ENCODE peak calls at places on chromosome X, in six cellular contexts. One of them, this sample, is unnamed.

GRCh38 chrX:37779857-37780256 is at the start of gene CYBB:
- DNase-seq in HCT116: no peak
- DNase-seq in H1: no peak
- DNase-seq in K562: no peak
- DNase-seq in GM12878: no peak
- DNase-seq in HepG2: no peak
- DNase-seq in this sample: no peak

GRCh38 chrX:68938244-68939004 is 109.6 kb downstream of the EFNB1 start:
- DNase-seq in HCT116: no peak
- DNase-seq in H1: peak; percentile 30
- DNase-seq in K562: no peak
- DNase-seq in GM12878: no peak
- DNase-seq in HepG2: no peak
- DNase-seq in this sample: no peak

GRCh38 chrX:10110984-10111363 is 45.8 kb upstream of the CLCN4 start:
- DNase-seq in HCT116: no peak
- DNase-seq in H1: no peak
- DNase-seq in K562: no peak
- DNase-seq in GM12878: peak; percentile 59
- DNase-seq in HepG2: no peak
- DNase-seq in this sample: no peak

GRCh38 chrX:152817082-152817744 is 13.3 kb downstream of the CETN2 start:
- DNase-seq in HCT116: no peak
- DNase-seq in H1: no peak
- DNase-seq in K562: peak; percentile 69
- DNase-seq in GM12878: no peak
- DNase-seq in HepG2: no peak
- DNase-seq in this sample: no peak

GRCh38 chrX:129831486-129831885 is 12.2 kb downstream of the ZDHHC9 start:
- DNase-seq in HCT116: no peak
- DNase-seq in H1: no peak
- DNase-seq in K562: no peak
- DNase-seq in GM12878: no peak
- DNase-seq in HepG2: no peak
- DNase-seq in this sample: no peak

GRCh38 chrX:110310896-110311295 is 7.0 kb downstream of the AMMECR1 start:
- DNase-seq in HCT116: no peak
- DNase-seq in H1: no peak
- DNase-seq in K562: peak; percentile 36
- DNase-seq in GM12878: no peak
- DNase-seq in HepG2: no peak
- DNase-seq in this sample: no peak

GRCh38 chrX:79096339-79096638 is 48.2 kb upstream of the GPR174 start:
- DNase-seq in HCT116: no peak
- DNase-seq in H1: no peak
- DNase-seq in K562: no peak
- DNase-seq in GM12878: no peak
- DNase-seq in HepG2: no peak
- DNase-seq in this sample: no peak

GRCh38 chrX:110557864-110558263 is 199.2 kb downstream of the RTL9 start:
- DNase-seq in HCT116: no peak
- DNase-seq in H1: no peak
- DNase-seq in K562: no peak
- DNase-seq in GM12878: no peak
- DNase-seq in HepG2: no peak
- DNase-seq in this sample: no peak

GRCh38 chrX:140099221-140099620 is 133.9 kb upstream of the CXorf66 start:
- DNase-seq in HCT116: no peak
- DNase-seq in H1: no peak
- DNase-seq in K562: no peak
- DNase-seq in GM12878: no peak
- DNase-seq in HepG2: no peak
- DNase-seq in this sample: peak; percentile 22

GRCh38 chrX:74383611-74384010 is 37.7 kb upstream of the SLC16A2 start:
- DNase-seq in HCT116: peak; percentile 13
- DNase-seq in H1: no peak
- DNase-seq in K562: peak; percentile 6
- DNase-seq in GM12878: no peak
- DNase-seq in HepG2: peak; percentile 13
- DNase-seq in this sample: peak; percentile 57

GRCh38 chrX:17374619-17375360 is at the start of gene NHS:
- DNase-seq in HCT116: peak; percentile 61
- DNase-seq in H1: peak; percentile 70
- DNase-seq in K562: peak; percentile 12
- DNase-seq in GM12878: no peak
- DNase-seq in HepG2: no peak
- DNase-seq in this sample: peak; percentile 76

GRCh38 chrX:41258871-41259270 is 75.1 kb upstream of the DDX3X start:
- DNase-seq in HCT116: no peak
- DNase-seq in H1: no peak
- DNase-seq in K562: no peak
- DNase-seq in GM12878: no peak
- DNase-seq in HepG2: no peak
- DNase-seq in this sample: no peak

GRCh38 chrX:84064814-84065213 is 123.2 kb downstream of the RPS6KA6 start:
- DNase-seq in HCT116: no peak
- DNase-seq in H1: no peak
- DNase-seq in K562: no peak
- DNase-seq in GM12878: no peak
- DNase-seq in HepG2: no peak
- DNase-seq in this sample: no peak

GRCh38 chrX:84064164-84064563 is 123.8 kb downstream of the RPS6KA6 start:
- DNase-seq in HCT116: no peak
- DNase-seq in H1: no peak
- DNase-seq in K562: no peak
- DNase-seq in GM12878: no peak
- DNase-seq in HepG2: no peak
- DNase-seq in this sample: no peak
- TF ChIP-seq ZNF274 in HCT116: no peak
- TF ChIP-seq ZNF274 in H1: no peak
- TF ChIP-seq ZNF274 in K562: no peak
- TF ChIP-seq ZNF274 in GM12878: no peak
- TF ChIP-seq ZNF274 in HepG2: no peak
- TF ChIP-seq ZNF274 in this sample: no peak

DNA sequence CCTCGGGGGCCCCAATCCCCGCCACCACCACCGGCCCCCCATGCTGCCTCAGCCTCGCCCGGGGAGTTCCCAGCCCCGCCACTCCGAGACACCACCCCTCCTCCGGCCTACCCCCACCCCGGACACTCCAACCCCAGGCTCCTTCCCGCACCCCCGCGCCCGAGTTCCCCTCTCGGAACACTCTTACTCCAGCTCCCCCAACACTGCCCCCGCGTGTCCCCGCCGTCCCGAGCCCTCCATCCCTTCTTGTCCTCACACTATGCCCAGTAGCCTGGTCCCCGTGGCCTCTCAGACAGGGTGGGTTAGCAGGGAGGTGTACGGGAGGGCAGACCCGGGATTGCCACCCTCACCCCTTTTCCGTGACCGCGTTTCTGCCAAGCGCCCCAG is 276.1 kb downstream of the BCOR start:
- DNase-seq in HCT116: no peak
- DNase-seq in H1: no peak
- DNase-seq in K562: no peak
- DNase-seq in GM12878: no peak
- DNase-seq in HepG2: no peak
- DNase-seq in this sample: no peak
- H3K4me3 ChIP-seq in HCT116: no peak overlapping the region
- H3K4me3 ChIP-seq in H1: peak overlapping the region; percentile 17
- H3K4me3 ChIP-seq in K562: no peak overlapping the region
- H3K4me3 ChIP-seq in GM12878: no peak overlapping the region
- H3K4me3 ChIP-seq in HepG2: no peak overlapping the region
- H3K4me3 ChIP-seq in this sample: peak overlapping the region; percentile 52

DNA sequence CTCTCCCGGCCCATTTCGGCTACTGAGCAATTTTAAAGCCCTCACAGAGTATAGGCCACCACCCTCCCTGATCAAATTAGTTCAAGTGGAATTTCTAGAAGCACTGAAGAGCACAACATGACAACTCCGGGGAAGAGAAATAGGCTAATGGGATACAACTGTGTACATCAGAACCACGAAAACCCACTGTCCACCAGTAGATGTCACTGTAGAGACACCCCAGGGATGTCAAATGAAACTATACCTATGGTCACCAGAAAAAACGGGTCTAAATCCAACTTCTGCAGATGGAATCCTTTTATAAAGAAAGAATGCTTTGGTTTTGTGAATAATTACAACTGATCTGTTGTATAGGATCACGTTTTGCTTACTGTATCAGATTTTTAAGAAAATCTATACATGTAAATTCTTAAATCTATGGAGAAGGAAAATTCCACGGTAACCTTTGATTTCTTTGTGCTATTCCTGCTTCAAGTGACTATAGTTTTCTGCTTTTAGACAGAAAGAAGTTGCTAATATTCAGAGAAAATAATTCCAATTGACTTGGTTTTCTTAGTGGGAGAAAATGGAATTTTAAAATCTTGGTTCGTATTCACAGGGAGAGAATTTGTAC is 29.5 kb upstream of the MAP3K15 start:
- DNase-seq in HCT116: peak; percentile 16
- DNase-seq in H1: no peak
- DNase-seq in K562: peak; percentile 63
- DNase-seq in GM12878: no peak
- DNase-seq in HepG2: peak; percentile 34
- DNase-seq in this sample: peak; percentile 52
- TF ChIP-seq ZNF274 in HCT116: no peak
- TF ChIP-seq ZNF274 in H1: no peak
- TF ChIP-seq ZNF274 in K562: no peak
- TF ChIP-seq ZNF274 in GM12878: no peak
- TF ChIP-seq ZNF274 in HepG2: no peak
- TF ChIP-seq ZNF274 in this sample: no peak

GRCh38 chrX:53715336-53715924 is 28.9 kb upstream of the HUWE1 start:
- DNase-seq in HCT116: no peak
- DNase-seq in H1: no peak
- DNase-seq in K562: no peak
- DNase-seq in GM12878: no peak
- DNase-seq in HepG2: no peak
- DNase-seq in this sample: no peak
- H3K4me3 ChIP-seq in HCT116: no peak overlapping the region
- H3K4me3 ChIP-seq in H1: no peak overlapping the region
- H3K4me3 ChIP-seq in K562: no peak overlapping the region
- H3K4me3 ChIP-seq in GM12878: peak overlapping the region; percentile 60
- H3K4me3 ChIP-seq in HepG2: no peak overlapping the region
- H3K4me3 ChIP-seq in this sample: no peak overlapping the region

GRCh38 chrX:11557120-11557519 is 108.6 kb downstream of the ARHGAP6 start:
- DNase-seq in HCT116: no peak
- DNase-seq in H1: no peak
- DNase-seq in K562: no peak
- DNase-seq in GM12878: no peak
- DNase-seq in HepG2: no peak
- DNase-seq in this sample: no peak
- TF ChIP-seq ZNF274 in HCT116: no peak
- TF ChIP-seq ZNF274 in H1: no peak
- TF ChIP-seq ZNF274 in K562: no peak
- TF ChIP-seq ZNF274 in GM12878: no peak
- TF ChIP-seq ZNF274 in HepG2: no peak
- TF ChIP-seq ZNF274 in this sample: no peak

GRCh38 chrX:20441123-20441522 is 174.4 kb upstream of the RPS6KA3 start:
- DNase-seq in HCT116: no peak
- DNase-seq in H1: no peak
- DNase-seq in K562: no peak
- DNase-seq in GM12878: no peak
- DNase-seq in HepG2: no peak
- DNase-seq in this sample: no peak
- H3K4me3 ChIP-seq in HCT116: no peak overlapping the region
- H3K4me3 ChIP-seq in H1: no peak overlapping the region
- H3K4me3 ChIP-seq in K562: no peak overlapping the region
- H3K4me3 ChIP-seq in GM12878: no peak overlapping the region
- H3K4me3 ChIP-seq in HepG2: no peak overlapping the region
- H3K4me3 ChIP-seq in this sample: no peak overlapping the region

DNA sequence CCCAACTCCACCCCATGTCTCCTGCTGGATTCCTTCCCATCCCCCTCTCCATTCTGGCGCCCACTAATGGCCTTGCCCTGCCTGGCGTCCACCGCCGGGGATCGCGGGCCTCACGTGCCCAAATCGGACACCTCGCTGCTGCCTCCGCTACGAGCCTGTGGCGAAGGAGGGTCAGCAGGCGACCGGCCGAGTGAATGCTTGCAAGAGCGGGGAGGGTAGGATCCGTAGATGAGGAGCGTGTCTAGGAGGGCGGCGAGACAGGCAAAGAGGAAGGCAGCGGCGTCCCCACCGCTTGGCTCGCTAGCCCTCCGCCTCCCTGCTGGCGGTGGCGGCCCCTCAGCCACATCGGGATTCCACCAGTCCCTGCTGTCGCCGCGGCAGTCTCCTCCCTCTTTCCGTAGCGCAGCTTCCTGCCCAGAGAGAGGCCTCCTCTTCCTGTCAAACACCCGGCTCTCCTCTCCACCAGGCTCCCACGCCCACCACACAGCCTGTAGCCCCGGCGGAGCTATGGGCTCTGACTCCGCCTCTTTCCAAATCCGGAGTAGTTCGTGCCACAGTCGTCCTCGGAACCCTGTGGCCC is at the start of gene SPIN2B:
- DNase-seq in HCT116: peak; percentile 60
- DNase-seq in H1: peak; percentile 70
- DNase-seq in K562: peak; percentile 85
- DNase-seq in GM12878: peak; percentile 51
- DNase-seq in HepG2: peak; percentile 83
- DNase-seq in this sample: peak; percentile 88
- TF ChIP-seq ZNF274 in HCT116: no peak
- TF ChIP-seq ZNF274 in H1: no peak
- TF ChIP-seq ZNF274 in K562: no peak
- TF ChIP-seq ZNF274 in GM12878: no peak
- TF ChIP-seq ZNF274 in HepG2: peak; percentile 50
- TF ChIP-seq ZNF274 in this sample: no peak

DNA sequence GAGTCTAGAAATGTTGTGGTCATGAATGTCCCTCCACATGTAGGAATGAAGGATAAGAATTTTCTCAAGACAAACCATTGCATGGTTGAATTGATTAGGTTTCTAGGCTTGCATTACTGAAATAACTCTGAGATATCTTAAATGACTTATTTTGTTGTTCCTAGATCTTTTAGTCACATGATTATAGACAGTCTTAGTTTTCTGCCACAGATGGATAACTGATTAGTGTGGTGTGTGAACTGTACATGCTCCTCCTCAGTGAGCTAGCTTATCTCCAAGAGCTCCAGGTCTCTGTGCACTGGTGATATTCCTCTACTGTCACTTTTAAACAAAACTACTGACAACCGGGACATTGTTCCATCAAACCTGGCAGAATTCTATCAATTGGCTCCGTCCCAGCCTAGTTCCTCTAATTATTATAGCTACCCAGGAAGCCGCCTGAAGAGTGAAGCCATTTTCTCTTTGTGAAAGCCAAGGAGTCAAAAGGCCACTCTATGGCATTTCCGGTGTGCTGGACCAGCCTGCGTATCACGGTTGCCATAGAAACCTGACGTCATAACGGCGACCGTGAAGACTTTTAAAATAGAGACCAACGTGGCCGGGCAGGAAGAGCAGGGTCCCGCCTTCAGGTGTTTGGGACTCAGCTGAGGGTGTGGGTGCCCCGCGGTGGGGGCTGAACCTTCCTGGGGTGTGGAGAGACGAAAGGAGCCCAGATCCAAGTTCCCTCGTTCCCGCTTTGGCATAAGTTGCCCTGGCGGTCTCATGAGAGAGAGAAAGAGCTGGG is 28.1 kb downstream of the BEX3 start:
- DNase-seq in HCT116: peak; percentile 59
- DNase-seq in H1: peak; percentile 68
- DNase-seq in K562: peak; percentile 88
- DNase-seq in GM12878: peak; percentile 33
- DNase-seq in HepG2: peak; percentile 60
- DNase-seq in this sample: peak; percentile 91
- H3K4me3 ChIP-seq in HCT116: peak overlapping the region; percentile 74
- H3K4me3 ChIP-seq in H1: peak overlapping the region; percentile 79
- H3K4me3 ChIP-seq in K562: peak overlapping the region; percentile 51
- H3K4me3 ChIP-seq in GM12878: peak overlapping the region; percentile 62
- H3K4me3 ChIP-seq in HepG2: peak overlapping the region; percentile 72
- H3K4me3 ChIP-seq in this sample: peak overlapping the region; percentile 60